ENCODE peak calls at places on chromosome 21, in seven cellular contexts. R is kidney; B is heart left ventricle; P is uterus; H is GM12878; Q is CD8-positive, alpha-beta T cell; J is adipocyte. C is an unnamed sample. For H3K4me1, the result is how much of the 10 kb centered on the place peaks cover.

GRCh38 chr21:27674037-27674436 is 707.1 kb upstream of the ADAMTS5 start:
- DNase-seq in R (no peak), B (no peak), P (no peak), H (no peak), Q (no peak), J (peak), C (no peak)

GRCh38 chr21:41229527-41230248 is 61.7 kb downstream of the BACE2 start:
- DNase-seq in R (no peak), B (no peak), P (no peak), H (peak), Q (no peak), J (no peak), C (no peak)

GRCh38 chr21:22890656-22891055 is 1892.4 kb downstream of the NCAM2 start:
- DNase-seq in R (no peak), B (no peak), P (no peak), H (no peak), Q (no peak), J (no peak), C (no peak)

GRCh38 chr21:32990666-32991065 is 35.1 kb upstream of the OLIG2 start:
- DNase-seq in R (no peak), B (no peak), P (no peak), H (no peak), Q (no peak), J (no peak), C (no peak)

GRCh38 chr21:18443686-18444085 is 40.1 kb upstream of the TMPRSS15 start:
- DNase-seq in R (no peak), B (no peak), P (no peak), H (no peak), Q (no peak), J (no peak), C (no peak)

GRCh38 chr21:23638131-23638530 is 1969.2 kb downstream of the MRPL39 start:
- DNase-seq in R (no peak), B (no peak), P (no peak), H (no peak), Q (no peak), J (no peak), C (no peak)

GRCh38 chr21:18722193-18722592 is 318.6 kb upstream of the TMPRSS15 start:
- DNase-seq in R (no peak), B (no peak), P (no peak), H (no peak), Q (no peak), J (no peak), C (no peak)

GRCh38 chr21:42455196-42455595 is 40.8 kb downstream of the RSPH1 start:
- DNase-seq in R (no peak), B (no peak), P (no peak), H (no peak), Q (no peak), J (no peak), C (no peak)

GRCh38 chr21:15730484-15731242 is 881 bp downstream of the USP25 start:
- DNase-seq in R (no peak), B (no peak), P (no peak), H (no peak), Q (no peak), J (no peak), C (no peak)

GRCh38 chr21:42568377-42568776 is 54.7 kb downstream of the SLC37A1 start:
- DNase-seq in R (no peak), B (no peak), P (peak), H (no peak), Q (no peak), J (no peak), C (no peak)

GRCh38 chr21:15894596-15894995 is 164.8 kb downstream of the USP25 start:
- DNase-seq in R (no peak), B (no peak), P (no peak), H (no peak), Q (no peak), J (peak), C (no peak)

GRCh38 chr21:43282358-43283120 is 113.7 kb downstream of the CRYAA start:
- DNase-seq in R (peak), B (no peak), P (no peak), H (no peak), Q (no peak), J (no peak), C (no peak)

GRCh38 chr21:18142639-18143038 is 102.0 kb upstream of the CHODL start:
- DNase-seq in R (no peak), B (no peak), P (no peak), H (no peak), Q (no peak), J (no peak), C (no peak)

GRCh38 chr21:44299085-44299457 is 782 bp upstream of the PFKL start:
- DNase-seq in R (no peak), B (no peak), P (no peak), H (no peak), Q (no peak), J (no peak), C (no peak)
- H3K4me1 ChIP-seq in R (under half), B (under half), P (under half), H (under half), Q (half or more), J (under half), C (under half)

DNA sequence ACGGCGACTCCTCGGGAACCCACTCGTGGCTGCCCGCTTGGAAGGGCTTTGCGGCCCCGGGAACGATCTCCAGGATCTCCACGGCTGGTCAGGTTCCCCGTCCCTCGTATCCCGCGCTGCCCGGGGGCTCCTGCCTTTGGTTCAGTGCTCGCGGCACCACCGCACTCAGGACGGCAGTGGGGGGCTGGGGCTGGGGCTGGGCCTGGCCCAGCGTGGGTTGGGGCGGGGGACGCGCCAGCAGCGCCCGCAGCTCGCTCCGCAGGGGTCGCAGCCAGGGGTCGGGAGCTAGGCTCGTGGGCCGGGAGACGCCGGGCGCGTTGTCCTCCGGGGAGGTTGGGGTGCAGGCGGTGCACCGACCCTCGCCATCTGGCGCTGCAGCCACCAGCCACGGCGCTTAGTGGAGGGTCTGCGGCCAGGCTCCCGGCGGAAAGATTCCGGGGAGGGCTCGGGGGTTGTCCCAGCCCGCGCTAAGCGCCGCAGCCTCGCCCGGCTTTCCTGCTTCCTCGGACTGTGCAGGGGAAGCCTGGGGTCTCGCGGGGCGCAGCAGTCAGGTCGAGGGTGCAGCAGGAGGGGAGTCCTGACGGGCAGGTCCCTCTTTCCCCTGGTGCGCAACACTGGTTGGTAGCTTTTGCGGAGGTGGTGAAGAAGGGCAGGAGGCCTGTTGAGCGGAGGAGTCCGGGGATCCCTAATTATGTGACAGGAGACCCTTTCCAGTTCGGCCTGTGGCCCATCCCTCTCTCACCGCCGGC is 9.0 kb downstream of the SIM2 start:
- DNase-seq in R (no peak), B (no peak), P (no peak), H (no peak), Q (no peak), J (no peak), C (no peak)
- H3K4me1 ChIP-seq in R (under half), B (under half), P (under half), H (under half), Q (half or more), J (under half), C (under half)

DNA sequence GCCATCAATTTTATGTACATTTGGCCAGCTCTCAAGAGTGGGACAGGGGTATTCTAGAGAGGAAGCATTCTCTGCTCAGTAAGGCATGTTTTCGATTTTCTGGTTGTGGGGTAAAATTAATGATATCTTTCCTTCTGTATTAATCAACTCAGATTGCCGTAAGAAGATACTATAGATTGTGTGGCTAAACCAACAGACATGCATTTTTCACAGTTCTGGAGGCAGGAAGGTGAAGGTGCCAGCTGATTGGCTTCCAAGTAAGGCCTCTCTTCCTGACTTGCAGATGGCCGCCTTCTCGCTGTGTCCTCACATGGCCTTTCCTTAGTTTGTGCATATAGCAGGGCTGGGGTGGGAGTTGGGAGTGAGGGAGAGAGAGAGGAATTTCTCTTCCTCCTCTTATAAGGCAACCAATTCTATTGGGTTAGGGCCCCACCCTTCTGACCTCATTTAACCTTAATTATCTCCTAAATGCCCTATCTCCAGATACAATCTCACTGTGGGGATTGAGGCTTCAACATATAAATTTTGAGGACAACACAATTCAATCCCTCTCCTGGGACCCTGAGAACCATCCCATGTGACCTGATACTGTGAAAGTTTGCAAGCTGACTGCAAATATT is 52.3 kb upstream of the MRPS6 start:
- DNase-seq in R (no peak), B (no peak), P (no peak), H (no peak), Q (no peak), J (no peak), C (no peak)
- H3K4me1 ChIP-seq in R (under half), B (under half), P (under half), H (half or more), Q (under half), J (under half), C (under half)

GRCh38 chr21:25552856-25553255 is 54.4 kb downstream of the MRPL39 start:
- DNase-seq in R (no peak), B (no peak), P (no peak), H (no peak), Q (no peak), J (no peak), C (no peak)

GRCh38 chr21:25550352-25550751 is 56.9 kb downstream of the MRPL39 start:
- DNase-seq in R (no peak), B (no peak), P (no peak), H (no peak), Q (no peak), J (no peak), C (no peak)

GRCh38 chr21:25550805-25551204 is 56.5 kb downstream of the MRPL39 start:
- DNase-seq in R (no peak), B (no peak), P (no peak), H (no peak), Q (no peak), J (no peak), C (no peak)

GRCh38 chr21:25555492-25555891 is 51.8 kb downstream of the MRPL39 start:
- DNase-seq in R (no peak), B (no peak), P (no peak), H (no peak), Q (no peak), J (no peak), C (no peak)

DNA sequence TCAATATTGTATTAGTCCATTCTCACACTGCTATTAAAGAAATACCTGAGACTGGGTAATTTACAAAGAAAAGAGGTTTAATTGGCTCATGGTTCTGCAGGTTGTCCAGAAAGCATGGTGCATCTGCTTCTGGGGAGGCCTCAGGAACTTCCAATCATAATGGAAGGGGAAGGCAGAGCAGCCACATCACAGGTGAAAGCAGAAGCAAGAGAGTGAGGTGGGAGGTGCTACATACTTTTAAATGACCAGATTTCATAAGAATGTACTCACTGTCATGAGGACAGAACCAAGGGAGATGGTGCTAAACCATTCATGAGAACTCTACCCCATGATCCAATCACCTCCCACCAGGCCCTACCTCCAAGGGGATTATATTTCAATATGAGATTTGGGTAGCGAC is 55.7 kb downstream of the MRPL39 start:
- DNase-seq in R (no peak), B (no peak), P (no peak), H (no peak), Q (no peak), J (no peak), C (no peak)
- H3K4me1 ChIP-seq in R (under half), B (under half), P (under half), H (under half), Q (under half), J (under half), C (under half)

GRCh38 chr21:38761531-38761930 is 44.2 kb upstream of the ETS2 start:
- DNase-seq in R (no peak), B (no peak), P (no peak), H (no peak), Q (no peak), J (no peak), C (no peak)

GRCh38 chr21:38760762-38761155 is 45.0 kb upstream of the ETS2 start:
- DNase-seq in R (no peak), B (no peak), P (no peak), H (no peak), Q (no peak), J (no peak), C (no peak)

GRCh38 chr21:38760017-38760761 is 45.5 kb upstream of the ETS2 start:
- DNase-seq in R (no peak), B (no peak), P (no peak), H (no peak), Q (no peak), J (no peak), C (no peak)

GRCh38 chr21:38758815-38759214 is 46.9 kb upstream of the ETS2 start:
- DNase-seq in R (no peak), B (no peak), P (no peak), H (no peak), Q (no peak), J (peak), C (no peak)

DNA sequence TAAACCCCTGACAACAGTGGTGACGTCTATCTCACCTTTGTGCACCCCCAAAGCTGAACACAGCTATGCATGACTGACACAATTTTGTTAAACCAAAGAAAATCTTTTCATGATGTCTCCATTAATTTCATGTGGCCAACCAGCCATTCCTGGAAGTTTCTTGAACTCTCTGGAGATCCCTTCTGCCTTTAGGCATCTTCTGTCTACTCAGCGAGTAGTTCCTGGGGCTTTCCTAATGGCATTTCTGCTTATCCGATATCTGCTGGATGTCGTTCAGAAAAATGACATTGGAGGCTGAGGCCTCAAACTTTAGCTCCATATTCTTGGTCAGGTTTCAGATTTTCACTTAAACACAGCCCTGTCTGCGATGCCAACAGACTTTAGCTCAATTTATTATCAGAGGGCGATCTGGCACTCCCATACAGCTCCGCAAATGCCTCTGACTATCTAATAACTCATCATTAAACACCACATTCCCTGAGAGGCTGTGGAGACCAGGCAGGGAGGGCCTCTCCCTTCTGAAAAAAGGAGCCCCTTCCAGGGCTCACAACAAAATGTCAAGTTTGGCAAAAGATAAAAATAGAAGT is 46.4 kb upstream of the ETS2 start:
- DNase-seq in R (no peak), B (no peak), P (no peak), H (no peak), Q (no peak), J (no peak), C (no peak)
- H3K4me1 ChIP-seq in R (under half), B (under half), P (under half), H (under half), Q (under half), J (under half), C (half or more)

DNA sequence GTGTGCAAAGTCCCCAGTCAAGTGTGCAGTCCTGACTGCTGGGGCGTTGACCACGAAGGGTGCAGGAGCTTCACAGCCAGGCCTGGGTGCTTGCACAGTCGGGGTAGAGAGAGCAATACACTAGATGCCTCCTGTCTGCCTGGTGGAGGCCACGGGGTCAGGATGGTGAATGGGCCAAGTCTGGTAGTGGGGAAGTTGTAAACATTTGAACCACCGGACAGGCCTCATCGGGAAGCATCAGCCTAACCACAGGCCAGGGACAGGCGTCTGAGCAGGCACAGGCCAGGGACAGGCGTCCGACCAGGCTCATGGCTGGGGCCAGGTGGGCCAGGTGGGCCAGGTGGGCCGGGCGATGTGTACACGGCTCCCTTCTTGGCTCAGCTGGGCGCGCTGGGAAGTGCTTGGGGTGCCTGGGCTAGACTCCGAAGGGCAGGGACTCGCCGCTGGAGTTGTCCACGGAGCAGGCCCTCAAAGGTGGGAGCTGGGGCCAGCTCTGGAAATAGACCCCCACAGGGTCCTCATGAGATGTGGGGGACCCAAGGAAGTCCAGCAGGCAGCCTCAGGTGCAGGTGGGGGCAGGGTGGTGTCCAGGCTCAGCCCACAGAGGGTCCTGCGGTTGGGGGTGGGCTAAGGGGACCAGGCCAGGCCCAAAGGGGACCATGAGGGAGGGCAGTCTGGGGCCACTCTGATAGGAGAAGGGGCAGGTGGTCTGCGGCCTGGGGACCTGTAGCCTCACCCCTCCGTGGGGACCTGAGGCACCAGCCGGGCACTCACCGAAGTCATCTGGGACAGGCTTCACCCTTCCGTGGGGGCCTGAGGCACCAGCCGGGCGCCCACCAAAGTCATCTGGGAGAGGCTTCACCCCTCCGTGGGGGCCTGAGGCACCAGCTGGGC is 15.0 kb downstream of the COL6A1 start:
- DNase-seq in R (peak), B (no peak), P (peak), H (no peak), Q (peak), J (no peak), C (no peak)
- H3K4me1 ChIP-seq in R (under half), B (under half), P (under half), H (under half), Q (under half), J (under half), C (under half)

DNA sequence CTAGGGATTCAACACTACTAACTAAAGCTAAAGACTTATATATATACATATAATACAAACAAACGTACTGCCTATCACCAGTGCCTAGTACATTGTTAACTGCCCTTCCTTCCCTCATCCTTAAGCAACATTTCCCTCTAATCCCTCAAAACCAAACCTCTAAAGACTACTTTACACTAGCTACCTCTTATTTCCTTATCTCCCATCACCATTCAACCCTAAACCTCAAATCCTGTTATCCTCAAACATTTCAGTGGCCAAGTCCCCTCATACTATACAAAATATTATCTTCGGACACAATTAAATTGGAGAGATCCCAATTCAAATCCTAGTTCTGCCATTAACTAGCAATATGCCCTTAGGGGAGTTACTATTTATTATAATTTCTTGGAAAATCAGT is 3.7 kb downstream of the SCAF4 start:
- DNase-seq in R (no peak), B (no peak), P (no peak), H (no peak), Q (no peak), J (no peak), C (no peak)
- H3K4me1 ChIP-seq in R (under half), B (under half), P (under half), H (under half), Q (half or more), J (under half), C (under half)

GRCh38 chr21:44301961-44302406 is 2.1 kb downstream of the PFKL start:
- DNase-seq in R (no peak), B (no peak), P (no peak), H (no peak), Q (no peak), J (no peak), C (no peak)

GRCh38 chr21:44301093-44301492 is 1.2 kb downstream of the PFKL start:
- DNase-seq in R (no peak), B (no peak), P (no peak), H (no peak), Q (no peak), J (no peak), C (no peak)

GRCh38 chr21:44299458-44300261 is at the start of gene PFKL:
- DNase-seq in R (peak), B (peak), P (peak), H (peak), Q (peak), J (peak), C (peak)

GRCh38 chr21:44298301-44298700 is 1.6 kb upstream of the PFKL start:
- DNase-seq in R (no peak), B (no peak), P (no peak), H (no peak), Q (no peak), J (peak), C (no peak)

DNA sequence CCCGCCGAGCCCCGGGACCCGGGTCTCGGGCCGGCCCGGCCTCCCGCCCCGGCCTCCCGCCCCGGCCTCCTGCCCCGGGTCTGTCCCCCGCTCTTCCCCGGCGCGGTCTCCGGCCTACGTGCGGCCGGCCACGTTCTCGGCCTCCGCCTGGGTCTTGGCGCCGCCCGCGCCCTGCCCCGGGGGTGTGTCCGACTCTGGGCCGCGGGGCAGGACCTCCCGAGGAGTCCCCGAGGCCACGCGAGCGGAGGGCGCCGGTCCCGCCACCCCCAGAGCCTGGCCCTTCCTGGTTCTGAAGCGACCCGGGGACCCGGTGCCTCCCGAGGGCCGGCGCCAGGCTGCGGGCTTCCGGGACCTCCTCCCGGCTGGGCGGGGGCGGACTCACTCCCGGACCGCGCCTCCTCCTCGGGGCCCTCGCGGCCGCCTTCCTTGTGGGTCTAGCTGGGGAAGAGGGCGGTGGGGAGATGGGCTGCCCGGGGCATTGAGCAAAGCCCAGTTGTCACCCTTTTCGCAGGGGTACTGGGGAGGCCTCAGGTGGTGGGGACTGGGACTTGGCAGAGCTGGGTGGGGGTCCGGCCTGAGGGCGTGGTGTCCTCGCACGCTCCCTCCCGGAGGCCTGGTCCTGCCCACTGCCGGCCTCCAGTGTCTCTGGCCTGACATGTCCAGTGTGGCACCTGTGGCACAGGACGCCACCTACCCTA is 558 bp downstream of the PFKL start:
- DNase-seq in R (peak), B (peak), P (peak), H (no peak), Q (peak), J (peak), C (peak)
- H3K4me1 ChIP-seq in R (under half), B (under half), P (under half), H (under half), Q (half or more), J (under half), C (half or more)

C was measured in heart right ventricle.